ENCODE peak calls at places on chromosome 18, in four cellular contexts. T is tibial artery, S is cardiac septum, A is WTC11. P is an unnamed sample.

GRCh38 chr18:56423626-56424025 is 214.8 kb downstream of the TXNL1 start:
- DNase-seq in A (no peak), S (no peak), T (no peak), P (no peak)

GRCh38 chr18:53152478-53152877 is 812.5 kb downstream of the DCC start:
- DNase-seq in S (no peak), T (no peak), A (no peak), P (no peak)

GRCh38 chr18:76496200-76496890 is 1.3 kb upstream of the ZNF516 start:
- DNase-seq in T (no peak), S (no peak), A (peak), P (peak)

GRCh38 chr18:34742761-34743366 is 32.8 kb downstream of the DTNA start:
- DNase-seq in S (no peak), A (no peak), T (no peak), P (no peak)

GRCh38 chr18:49755489-49755888 is 57.8 kb downstream of the ACAA2 start:
- DNase-seq in T (no peak), A (no peak), S (no peak), P (peak)

GRCh38 chr18:22136395-22136794 is 33.0 kb upstream of the GATA6 start:
- DNase-seq in A (no peak), T (no peak), S (no peak), P (no peak)

GRCh38 chr18:49811151-49811938 is 2.0 kb downstream of the ACAA2 start:
- DNase-seq in T (no peak), S (no peak), A (no peak), P (no peak)

GRCh38 chr18:75183973-75184372 is 25.0 kb downstream of the PTGR3 start:
- DNase-seq in A (no peak), T (no peak), S (no peak), P (no peak)

GRCh38 chr18:63681449-63682381 is 20.0 kb upstream of the SERPINB3 start:
- DNase-seq in T (no peak), S (no peak), A (no peak), P (no peak)

GRCh38 chr18:49663755-49664085 is 101.9 kb downstream of the LIPG start:
- DNase-seq in S (no peak), T (no peak), A (no peak), P (no peak)

GRCh38 chr18:58167073-58167472 is 123.0 kb downstream of the NEDD4L start:
- DNase-seq in T (no peak), A (no peak), S (no peak), P (no peak)

GRCh38 chr18:11533942-11534496 is 75.4 kb upstream of the SLC35G4 start:
- DNase-seq in A (no peak), S (no peak), T (no peak), P (no peak)

GRCh38 chr18:57587262-57587661 is 760 bp upstream of the FECH start:
- DNase-seq in T (no peak), A (no peak), S (no peak), P (no peak)

GRCh38 chr18:49225160-49225559 is 235.3 kb downstream of the DYM start:
- DNase-seq in S (no peak), A (no peak), T (no peak), P (no peak)

GRCh38 chr18:40124107-40124506 is 1830.9 kb upstream of the PIK3C3 start:
- DNase-seq in A (no peak), T (no peak), S (no peak), P (no peak)

GRCh38 chr18:44761812-44762211 is 81.1 kb downstream of the SETBP1 start:
- DNase-seq in T (no peak), S (no peak), A (no peak), P (no peak)

GRCh38 chr18:45290364-45290763 is 324.9 kb upstream of the SLC14A2 start:
- DNase-seq in T (no peak), A (no peak), S (no peak), P (no peak)

GRCh38 chr18:46320928-46321855 is 217.0 kb downstream of the HAUS1 start:
- DNase-seq in A (no peak), T (no peak), S (peak), P (no peak)

GRCh38 chr18:21933931-21934765 is 193.6 kb downstream of the MIB1 start:
- DNase-seq in S (no peak), T (no peak), A (peak), P (no peak)

GRCh38 chr18:28793911-28794310 is 617.0 kb upstream of the CDH2 start:
- DNase-seq in S (no peak), T (no peak), A (no peak), P (no peak)

GRCh38 chr18:46281185-46282176 is 177.3 kb downstream of the HAUS1 start:
- DNase-seq in S (no peak), T (no peak), A (peak), P (peak)

GRCh38 chr18:6614952-6615351 is 114.6 kb upstream of the ARHGAP28 start:
- DNase-seq in A (no peak), T (no peak), S (no peak), P (no peak)

GRCh38 chr18:78984941-78985784 is 5.5 kb downstream of the SALL3 start:
- DNase-seq in S (no peak), T (no peak), A (peak), P (no peak)

GRCh38 chr18:9866627-9867453 is 18.9 kb upstream of the TXNDC2 start:
- DNase-seq in S (no peak), A (no peak), T (no peak), P (no peak)

GRCh38 chr18:45248240-45248903 is 366.9 kb upstream of the SLC14A2 start:
- DNase-seq in T (peak), A (no peak), S (no peak), P (peak)

GRCh38 chr18:60965856-60966255 is 367.4 kb upstream of the CDH20 start:
- DNase-seq in T (no peak), A (no peak), S (no peak), P (no peak)

GRCh38 chr18:56650944-56651770 is at the start of gene WDR7:
- DNase-seq in A (peak), S (peak), T (peak), P (peak)

GRCh38 chr18:11548367-11548766 is 61.0 kb upstream of the SLC35G4 start:
- DNase-seq in T (no peak), A (no peak), S (no peak), P (no peak)

GRCh38 chr18:2706903-2707302 is 51.4 kb downstream of the SMCHD1 start:
- DNase-seq in S (no peak), A (no peak), T (no peak), P (no peak)

GRCh38 chr18:79600596-79600995 is 79.0 kb upstream of the CTDP1 start:
- DNase-seq in T (peak), A (no peak), S (peak), P (no peak)

P was measured in lower leg skin.